ENCODE peak calls at places on chromosomes 3 and 15, in eight cellular contexts. One of them, this sample, is unnamed. For H3K4me1, the result is how much of the 10 kb centered on the place peaks cover.

GRCh38 chr3:39114456-39114855 is 7.0 kb downstream of the TTC21A start:
- DNase-seq in breast epithelium: no peak
- DNase-seq in HepG2: no peak
- DNase-seq in endothelial cell of umbilical vein: no peak
- DNase-seq in sigmoid colon: peak
- DNase-seq in stomach: no peak
- DNase-seq in HCT116: no peak
- DNase-seq in transverse colon: no peak
- DNase-seq in this sample: peak

GRCh38 chr15:74958320-74958907 is 1.8 kb upstream of the RPP25 start:
- DNase-seq in sigmoid colon: peak
- DNase-seq in endothelial cell of umbilical vein: no peak
- DNase-seq in stomach: peak
- DNase-seq in breast epithelium: peak
- DNase-seq in HepG2: peak
- DNase-seq in transverse colon: peak
- DNase-seq in HCT116: no peak
- DNase-seq in this sample: peak

GRCh38 chr3:38566215-38566528 is 70.0 kb downstream of the EXOG start:
- DNase-seq in transverse colon: no peak
- DNase-seq in stomach: no peak
- DNase-seq in HCT116: no peak
- DNase-seq in breast epithelium: no peak
- DNase-seq in sigmoid colon: peak
- DNase-seq in endothelial cell of umbilical vein: no peak
- DNase-seq in HepG2: no peak
- DNase-seq in this sample: peak

GRCh38 chr3:143604849-143605660 is 243.2 kb downstream of the SLC9A9 start:
- DNase-seq in HCT116: no peak
- DNase-seq in breast epithelium: no peak
- DNase-seq in endothelial cell of umbilical vein: no peak
- DNase-seq in sigmoid colon: no peak
- DNase-seq in transverse colon: no peak
- DNase-seq in stomach: no peak
- DNase-seq in HepG2: no peak
- DNase-seq in this sample: no peak

GRCh38 chr3:14424711-14425573 is 22.5 kb downstream of the SLC6A6 start:
- DNase-seq in sigmoid colon: no peak
- DNase-seq in stomach: no peak
- DNase-seq in endothelial cell of umbilical vein: no peak
- DNase-seq in breast epithelium: no peak
- DNase-seq in transverse colon: peak
- DNase-seq in HepG2: no peak
- DNase-seq in HCT116: no peak
- DNase-seq in this sample: no peak

GRCh38 chr3:45486926-45487325 is 98.5 kb downstream of the LARS2 start:
- DNase-seq in stomach: no peak
- DNase-seq in breast epithelium: no peak
- DNase-seq in HCT116: no peak
- DNase-seq in transverse colon: no peak
- DNase-seq in sigmoid colon: no peak
- DNase-seq in endothelial cell of umbilical vein: no peak
- DNase-seq in HepG2: no peak
- DNase-seq in this sample: no peak

GRCh38 chr3:51388286-51389029 is 2.6 kb upstream of the RBM15B start:
- DNase-seq in breast epithelium: no peak
- DNase-seq in HepG2: peak
- DNase-seq in stomach: peak
- DNase-seq in HCT116: peak
- DNase-seq in endothelial cell of umbilical vein: no peak
- DNase-seq in sigmoid colon: no peak
- DNase-seq in transverse colon: peak
- DNase-seq in this sample: no peak

GRCh38 chr3:57752307-57752706 is 3.8 kb upstream of the SLMAP start:
- DNase-seq in transverse colon: peak
- DNase-seq in stomach: no peak
- DNase-seq in endothelial cell of umbilical vein: peak
- DNase-seq in HepG2: no peak
- DNase-seq in sigmoid colon: no peak
- DNase-seq in HCT116: peak
- DNase-seq in breast epithelium: peak
- DNase-seq in this sample: no peak

GRCh38 chr15:60941448-60941847 is 287.7 kb downstream of the RORA start:
- DNase-seq in sigmoid colon: no peak
- DNase-seq in stomach: no peak
- DNase-seq in endothelial cell of umbilical vein: no peak
- DNase-seq in HepG2: no peak
- DNase-seq in HCT116: no peak
- DNase-seq in breast epithelium: no peak
- DNase-seq in transverse colon: no peak
- DNase-seq in this sample: no peak

GRCh38 chr15:63729115-63729884 is 104.4 kb downstream of the HERC1 start:
- DNase-seq in stomach: no peak
- DNase-seq in breast epithelium: no peak
- DNase-seq in transverse colon: peak
- DNase-seq in sigmoid colon: no peak
- DNase-seq in HCT116: no peak
- DNase-seq in HepG2: no peak
- DNase-seq in endothelial cell of umbilical vein: no peak
- DNase-seq in this sample: no peak

GRCh38 chr3:10196389-10197052 is 31.8 kb downstream of the IRAK2 start:
- DNase-seq in HCT116: no peak
- DNase-seq in stomach: no peak
- DNase-seq in transverse colon: peak
- DNase-seq in endothelial cell of umbilical vein: no peak
- DNase-seq in breast epithelium: no peak
- DNase-seq in sigmoid colon: peak
- DNase-seq in HepG2: no peak
- DNase-seq in this sample: no peak

GRCh38 chr3:56593455-56594158 is 36.6 kb downstream of the CCDC66 start:
- DNase-seq in breast epithelium: no peak
- DNase-seq in transverse colon: no peak
- DNase-seq in HCT116: no peak
- DNase-seq in sigmoid colon: no peak
- DNase-seq in endothelial cell of umbilical vein: no peak
- DNase-seq in HepG2: no peak
- DNase-seq in stomach: no peak
- DNase-seq in this sample: no peak

GRCh38 chr3:178684881-178685590 is 148.8 kb downstream of the KCNMB2 start:
- DNase-seq in HCT116: no peak
- DNase-seq in transverse colon: no peak
- DNase-seq in breast epithelium: no peak
- DNase-seq in HepG2: no peak
- DNase-seq in endothelial cell of umbilical vein: no peak
- DNase-seq in sigmoid colon: no peak
- DNase-seq in stomach: no peak
- DNase-seq in this sample: no peak

GRCh38 chr3:35946857-35947514 is 307.7 kb downstream of the ARPP21 start:
- DNase-seq in breast epithelium: no peak
- DNase-seq in transverse colon: peak
- DNase-seq in sigmoid colon: no peak
- DNase-seq in HepG2: no peak
- DNase-seq in stomach: no peak
- DNase-seq in HCT116: no peak
- DNase-seq in endothelial cell of umbilical vein: no peak
- DNase-seq in this sample: no peak

GRCh38 chr3:177613901-177614300 is 416.6 kb upstream of the TBL1XR1 start:
- DNase-seq in HCT116: no peak
- DNase-seq in transverse colon: no peak
- DNase-seq in stomach: no peak
- DNase-seq in HepG2: no peak
- DNase-seq in sigmoid colon: no peak
- DNase-seq in endothelial cell of umbilical vein: no peak
- DNase-seq in breast epithelium: no peak
- DNase-seq in this sample: no peak

GRCh38 chr15:74302821-74303359 is 64.6 kb downstream of the CYP11A1 start:
- DNase-seq in HepG2: peak
- DNase-seq in transverse colon: peak
- DNase-seq in breast epithelium: no peak
- DNase-seq in endothelial cell of umbilical vein: peak
- DNase-seq in sigmoid colon: peak
- DNase-seq in stomach: peak
- DNase-seq in HCT116: no peak
- DNase-seq in this sample: no peak

GRCh38 chr3:62500556-62501294 is 127.4 kb upstream of the FEZF2 start:
- DNase-seq in breast epithelium: peak
- DNase-seq in sigmoid colon: no peak
- DNase-seq in stomach: no peak
- DNase-seq in HepG2: no peak
- DNase-seq in HCT116: no peak
- DNase-seq in transverse colon: no peak
- DNase-seq in endothelial cell of umbilical vein: no peak
- DNase-seq in this sample: no peak

GRCh38 chr3:49422379-49423248 is at the start of gene AMT:
- DNase-seq in stomach: peak
- DNase-seq in transverse colon: peak
- DNase-seq in breast epithelium: no peak
- DNase-seq in HCT116: no peak
- DNase-seq in endothelial cell of umbilical vein: no peak
- DNase-seq in sigmoid colon: no peak
- DNase-seq in HepG2: peak
- DNase-seq in this sample: peak

DNA sequence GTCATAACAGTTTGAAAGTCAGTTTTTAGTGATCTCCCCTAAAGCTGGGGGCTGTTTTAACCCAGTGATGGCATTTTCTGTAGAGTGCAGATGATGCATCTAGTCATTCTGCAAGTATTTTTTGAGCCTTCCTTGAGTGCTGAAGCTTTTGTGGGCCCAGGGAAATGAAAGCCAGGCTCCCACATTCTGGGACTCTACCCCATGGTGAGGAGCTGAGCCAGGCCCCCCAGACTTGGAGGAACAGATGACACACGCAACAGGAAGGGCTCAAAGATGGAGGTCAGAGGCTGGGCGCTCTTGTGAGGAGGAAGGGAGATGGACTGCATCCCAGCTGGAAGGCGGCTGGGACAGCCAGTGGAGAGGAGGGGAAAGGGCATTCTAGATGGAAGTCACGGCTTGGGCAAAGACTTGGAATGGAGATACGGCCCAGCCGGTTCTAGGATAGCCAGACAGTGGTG is 40.8 kb downstream of the MRAS start:
- DNase-seq in HCT116: no peak
- DNase-seq in sigmoid colon: no peak
- DNase-seq in breast epithelium: no peak
- DNase-seq in stomach: no peak
- DNase-seq in endothelial cell of umbilical vein: no peak
- DNase-seq in HepG2: no peak
- DNase-seq in transverse colon: no peak
- DNase-seq in this sample: peak
- TF ChIP-seq POLR2A in HCT116: no peak
- TF ChIP-seq POLR2A in sigmoid colon: no peak
- TF ChIP-seq POLR2A in breast epithelium: no peak
- TF ChIP-seq POLR2A in stomach: no peak
- TF ChIP-seq POLR2A in endothelial cell of umbilical vein: no peak
- TF ChIP-seq POLR2A in HepG2: no peak
- TF ChIP-seq POLR2A in transverse colon: no peak
- TF ChIP-seq POLR2A in this sample: no peak

DNA sequence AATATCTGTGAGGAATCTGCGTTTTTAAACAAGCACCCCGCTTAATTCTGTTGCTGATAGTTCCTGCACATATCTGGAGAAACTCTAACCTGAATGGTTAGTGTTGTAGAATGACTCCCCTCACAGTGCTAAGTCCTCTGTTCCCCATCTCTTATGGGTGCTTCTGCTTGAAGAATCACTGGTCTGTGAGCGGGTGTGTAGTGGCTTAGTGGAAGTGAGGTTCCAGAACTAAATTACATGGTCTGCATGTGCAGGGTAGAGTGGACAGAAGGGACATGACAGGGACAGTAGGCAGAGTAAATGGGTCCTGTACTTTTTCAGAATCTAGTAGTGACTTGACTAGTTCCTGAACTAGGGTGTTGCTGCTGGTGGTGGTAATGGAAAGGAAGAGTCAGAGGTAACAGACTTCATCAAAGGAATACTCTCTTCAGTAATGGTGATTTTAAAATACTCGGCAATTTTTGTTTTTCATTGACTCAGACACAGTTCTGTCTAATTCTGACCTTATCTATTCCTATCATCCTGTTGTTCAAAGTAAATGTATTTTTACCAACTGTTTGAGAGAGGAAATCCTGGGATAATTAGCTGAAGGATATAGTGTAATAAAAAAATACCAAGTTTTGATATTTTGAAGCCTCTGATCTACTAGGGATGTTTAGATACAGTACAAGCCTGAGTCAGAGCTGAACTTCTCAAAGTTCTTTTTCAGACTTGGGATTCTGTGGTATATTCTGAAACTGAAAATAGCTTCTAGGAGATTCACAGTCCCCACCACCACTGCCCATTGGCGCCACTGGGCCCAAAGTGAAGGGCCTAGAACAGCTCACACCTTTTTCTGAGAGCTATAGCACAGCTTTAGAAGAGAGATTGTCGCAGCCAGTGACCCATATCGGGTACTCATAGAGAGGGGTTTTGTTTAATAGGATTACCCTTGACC is 55.5 kb downstream of the FNDC3B start:
- DNase-seq in sigmoid colon: no peak
- DNase-seq in HepG2: no peak
- DNase-seq in transverse colon: peak
- DNase-seq in stomach: no peak
- DNase-seq in breast epithelium: no peak
- DNase-seq in endothelial cell of umbilical vein: peak
- DNase-seq in HCT116: no peak
- DNase-seq in this sample: no peak
- H3K4me1 ChIP-seq in sigmoid colon: under half
- H3K4me1 ChIP-seq in HepG2: half or more
- H3K4me1 ChIP-seq in transverse colon: under half
- H3K4me1 ChIP-seq in stomach: under half
- H3K4me1 ChIP-seq in breast epithelium: under half
- H3K4me1 ChIP-seq in endothelial cell of umbilical vein: half or more
- H3K4me1 ChIP-seq in HCT116: under half
- H3K4me1 ChIP-seq in this sample: half or more

DNA sequence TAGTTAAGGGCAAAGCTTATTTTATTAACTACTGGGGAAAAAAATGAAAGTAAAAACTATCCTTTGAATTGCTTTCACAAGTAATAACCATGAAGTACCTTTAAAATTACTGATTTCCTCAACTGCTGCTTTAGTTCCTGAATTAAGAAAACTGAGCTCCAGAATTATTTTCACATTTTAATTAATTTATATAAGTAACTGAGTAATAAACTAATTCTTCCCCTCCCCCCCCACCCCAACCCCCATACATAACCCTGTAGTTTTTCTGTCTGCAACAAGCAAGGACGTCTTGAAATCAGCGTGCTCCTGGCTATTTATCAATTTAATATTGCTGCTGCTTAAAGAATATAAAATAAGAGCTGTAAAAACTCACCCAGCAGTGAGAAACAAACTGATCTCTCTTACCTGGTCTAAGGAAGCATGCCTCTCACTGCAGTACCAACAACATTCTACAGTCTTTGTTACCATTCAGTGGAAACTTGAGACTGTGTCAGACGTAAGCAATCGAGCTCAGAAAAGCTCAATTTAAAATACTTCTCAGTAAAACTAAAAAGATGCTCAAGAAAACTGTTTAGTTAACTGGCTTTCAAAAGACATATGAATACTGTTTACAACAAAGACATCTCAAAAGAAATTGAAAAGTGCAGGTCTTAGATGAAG is 121.0 kb downstream of the TFDP2 start:
- DNase-seq in sigmoid colon: no peak
- DNase-seq in breast epithelium: no peak
- DNase-seq in endothelial cell of umbilical vein: peak
- DNase-seq in HepG2: no peak
- DNase-seq in transverse colon: peak
- DNase-seq in stomach: no peak
- DNase-seq in HCT116: peak
- DNase-seq in this sample: no peak
- TF ChIP-seq POLR2AphosphoS5 in sigmoid colon: no peak
- TF ChIP-seq POLR2AphosphoS5 in breast epithelium: no peak
- TF ChIP-seq POLR2AphosphoS5 in endothelial cell of umbilical vein: no peak
- TF ChIP-seq POLR2AphosphoS5 in HepG2: no peak
- TF ChIP-seq POLR2AphosphoS5 in transverse colon: no peak
- TF ChIP-seq POLR2AphosphoS5 in stomach: peak
- TF ChIP-seq POLR2AphosphoS5 in HCT116: peak
- TF ChIP-seq POLR2AphosphoS5 in this sample: no peak

GRCh38 chr15:65133550-65134200 is at the start of gene PDCD7:
- DNase-seq in sigmoid colon: peak
- DNase-seq in breast epithelium: peak
- DNase-seq in stomach: peak
- DNase-seq in HepG2: peak
- DNase-seq in HCT116: peak
- DNase-seq in endothelial cell of umbilical vein: peak
- DNase-seq in transverse colon: peak
- DNase-seq in this sample: peak
- TF ChIP-seq POLR2A in sigmoid colon: peak
- TF ChIP-seq POLR2A in breast epithelium: no peak
- TF ChIP-seq POLR2A in stomach: no peak
- TF ChIP-seq POLR2A in HepG2: peak
- TF ChIP-seq POLR2A in HCT116: peak
- TF ChIP-seq POLR2A in endothelial cell of umbilical vein: peak
- TF ChIP-seq POLR2A in transverse colon: peak
- TF ChIP-seq POLR2A in this sample: peak

This sample was measured in spleen.